ENCODE peak calls at places on chromosomes 7 and 10, in five cellular contexts. T is HCT116, Q is thyroid gland, M is suprapubic skin, E is astrocyte. V is an unnamed sample.

GRCh38 chr10:117885206-117885605 is 161.5 kb downstream of the RAB11FIP2 start:
- DNase-seq in E (no peak), M (no peak), T (no peak), Q (no peak), V (no peak)

GRCh38 chr10:6321880-6322279 is 119.1 kb downstream of the PFKFB3 start:
- DNase-seq in M (no peak), Q (no peak), T (peak), E (peak), V (no peak)

GRCh38 chr10:126409821-126410220 is 21.5 kb upstream of the ADAM12 start:
- DNase-seq in T (no peak), M (no peak), Q (no peak), E (no peak), V (no peak)

GRCh38 chr10:132533571-132534260 is 3.9 kb upstream of the INPP5A start:
- DNase-seq in M (peak), Q (peak), E (no peak), T (no peak), V (peak)

GRCh38 chr7:47638679-47639306 is 56.9 kb upstream of the TNS3 start:
- DNase-seq in E (peak), M (no peak), T (no peak), Q (peak), V (no peak)

GRCh38 chr10:70596110-70596798 is 6.3 kb downstream of the PRF1 start:
- DNase-seq in T (no peak), M (no peak), Q (no peak), E (no peak), V (no peak)

GRCh38 chr10:44263771-44264170 is 121.1 kb downstream of the CXCL12 start:
- DNase-seq in T (no peak), Q (no peak), E (no peak), M (no peak), V (no peak)

GRCh38 chr7:99868246-99868645 is 8.6 kb downstream of the OR2AE1 start:
- DNase-seq in Q (no peak), E (no peak), T (no peak), M (no peak), V (no peak)

GRCh38 chr10:97784200-97784811 is 12.5 kb upstream of the SFRP5 start:
- DNase-seq in E (no peak), T (no peak), Q (no peak), M (no peak), V (no peak)

GRCh38 chr7:139505563-139505962 is 17.9 kb upstream of the CLEC2L start:
- DNase-seq in T (peak), E (no peak), M (no peak), Q (no peak), V (no peak)

GRCh38 chr7:157483515-157483914 is 146.7 kb downstream of the DNAJB6 start:
- DNase-seq in Q (no peak), M (no peak), E (no peak), T (no peak), V (no peak)

GRCh38 chr7:146235210-146235609 is 118.6 kb downstream of the CNTNAP2 start:
- DNase-seq in T (no peak), Q (peak), E (no peak), M (no peak), V (no peak)

GRCh38 chr7:131919920-131920709 is 363.7 kb upstream of the PODXL start:
- DNase-seq in M (peak), Q (no peak), E (no peak), T (no peak), V (no peak)

GRCh38 chr7:131927770-131928169 is 371.3 kb upstream of the PODXL start:
- DNase-seq in M (peak), Q (no peak), T (no peak), E (no peak), V (no peak)

GRCh38 chr7:131921016-131921415 is 364.6 kb upstream of the PODXL start:
- DNase-seq in Q (no peak), T (no peak), M (no peak), E (peak), V (no peak)

GRCh38 chr7:131924857-131925256 is 368.4 kb upstream of the PODXL start:
- DNase-seq in T (no peak), M (no peak), E (no peak), Q (no peak), V (no peak)
- H3K4me3 ChIP-seq in T (peak), M (no peak), E (no peak), Q (no peak), V (peak)

GRCh38 chr7:101999420-101999819 is 182.0 kb downstream of the CUX1 start:
- DNase-seq in M (no peak), T (no peak), Q (no peak), E (no peak), V (no peak)

GRCh38 chr7:101996876-101997275 is 179.4 kb downstream of the CUX1 start:
- DNase-seq in E (no peak), Q (no peak), T (no peak), M (no peak), V (no peak)

GRCh38 chr7:101998029-101998903 is 180.8 kb downstream of the CUX1 start:
- DNase-seq in Q (no peak), E (no peak), M (no peak), T (no peak), V (no peak)

GRCh38 chr7:102000123-102000522 is 182.7 kb downstream of the CUX1 start:
- DNase-seq in E (no peak), Q (no peak), M (no peak), T (no peak), V (no peak)

GRCh38 chr7:101998904-101999236 is 181.4 kb downstream of the CUX1 start:
- DNase-seq in Q (no peak), T (no peak), M (no peak), E (no peak), V (no peak)
- H3K27ac ChIP-seq in Q (no peak), T (no peak), M (no peak), E (no peak), V (no peak)

DNA sequence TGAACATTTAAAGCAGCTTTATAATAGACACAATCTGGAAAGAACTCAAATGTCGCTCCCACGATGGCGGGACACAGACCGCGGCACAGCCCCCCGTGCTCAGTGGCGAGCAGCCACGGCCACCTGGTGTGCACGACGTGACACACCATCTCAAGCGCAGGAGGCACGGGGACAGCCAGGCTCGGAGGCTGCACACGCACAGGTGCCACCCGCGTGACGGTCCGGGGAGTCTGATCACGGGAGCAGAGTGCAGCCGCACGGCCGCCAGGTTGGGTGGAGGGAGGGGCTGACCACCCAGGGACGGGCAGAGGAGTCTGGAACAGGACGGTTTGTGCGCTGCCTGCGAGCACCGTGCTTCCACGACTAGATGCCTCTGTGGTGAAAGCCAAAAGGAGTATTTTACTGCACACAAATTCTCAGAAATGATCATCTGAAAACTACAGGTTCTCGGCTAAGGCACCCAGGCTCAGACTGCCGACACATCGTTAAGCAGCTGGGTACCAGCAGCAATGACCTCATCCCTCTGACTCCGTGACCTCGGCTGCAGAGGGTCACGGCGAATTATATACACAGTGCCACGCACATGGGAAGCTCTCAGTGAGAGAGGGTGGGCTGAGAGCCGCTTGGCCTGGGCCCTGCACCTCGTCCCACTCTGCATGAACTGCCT is 7.5 kb upstream of the GPER1 start:
- DNase-seq in E (no peak), T (no peak), Q (no peak), M (no peak), V (no peak)
- H3K4me3 ChIP-seq in E (no peak), T (no peak), Q (no peak), M (no peak), V (no peak)

GRCh38 chr7:28136885-28137284 is 43.7 kb downstream of the JAZF1 start:
- DNase-seq in Q (no peak), E (no peak), M (no peak), T (no peak), V (no peak)
- H3K27ac ChIP-seq in Q (no peak), E (no peak), M (no peak), T (no peak), V (no peak)

DNA sequence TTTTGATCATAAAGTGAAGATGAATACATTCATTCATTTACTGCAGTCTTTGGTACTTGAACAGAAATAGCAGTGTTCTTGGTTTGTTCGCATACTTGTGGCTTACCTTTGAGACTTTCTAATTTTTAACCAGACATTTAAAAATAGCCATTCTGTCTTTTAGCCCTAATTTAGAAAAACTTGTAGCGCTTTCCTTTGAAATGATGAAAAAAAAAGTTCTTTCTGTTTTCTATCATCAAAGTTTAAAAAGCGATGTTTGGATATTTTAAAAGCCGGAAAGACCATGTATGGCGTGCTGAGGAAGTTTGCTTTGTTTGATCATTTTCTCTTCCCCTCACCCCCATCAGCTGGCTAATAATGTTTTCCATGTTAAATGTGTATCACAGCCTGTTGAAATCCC is 116.3 kb downstream of the CUX1 start:
- DNase-seq in E (peak), Q (no peak), M (no peak), T (no peak), V (no peak)
- H3K4me3 ChIP-seq in E (no peak), Q (no peak), M (no peak), T (no peak), V (no peak)